ENCODE peak calls at places on chromosomes 2 and 18, in five cellular contexts. G, H, C, B and L are unnamed samples.

GRCh38 chr2:217756375-217757107 is 246.3 kb downstream of the TNS1 start:
- DNase-seq in G (peak), H (peak), C (peak), B (peak), L (peak)

GRCh38 chr2:81872043-81872442 is 1567.5 kb upstream of the LRRTM1 start:
- DNase-seq in G (no peak), H (no peak), C (no peak), B (no peak), L (no peak)

GRCh38 chr2:148909114-148909513 is 34.1 kb downstream of the KIF5C start:
- DNase-seq in G (no peak), H (no peak), C (no peak), B (peak), L (no peak)

GRCh38 chr18:61581578-61582204 is 248.5 kb downstream of the CDH20 start:
- DNase-seq in G (peak), H (peak), C (peak), B (peak), L (peak)

GRCh38 chr2:172179045-172179742 is 76.5 kb upstream of the DLX2 start:
- DNase-seq in G (peak), H (peak), C (no peak), B (peak), L (no peak)

GRCh38 chr18:33304277-33304676 is 136.2 kb downstream of the CCDC178 start:
- DNase-seq in G (no peak), H (no peak), C (no peak), B (no peak), L (no peak)

GRCh38 chr2:74887961-74888670 is 54.2 kb downstream of the HK2 start:
- DNase-seq in G (no peak), H (no peak), C (no peak), B (peak), L (no peak)

GRCh38 chr2:110678457-110679336 is 834 bp upstream of the BUB1 start:
- DNase-seq in G (peak), H (peak), C (no peak), B (peak), L (peak)

GRCh38 chr2:239381709-239382134 is 19.1 kb downstream of the HDAC4 start:
- DNase-seq in G (peak), H (no peak), C (no peak), B (no peak), L (no peak)

GRCh38 chr2:127709336-127709735 is 8.0 kb downstream of the SFT2D3 start:
- DNase-seq in G (no peak), H (no peak), C (no peak), B (no peak), L (no peak)

GRCh38 chr2:29223257-29223656 is 108.0 kb downstream of the CLIP4 start:
- DNase-seq in G (no peak), H (no peak), C (no peak), B (no peak), L (no peak)

GRCh38 chr2:185583058-185583816 is 155.4 kb upstream of the FSIP2 start:
- DNase-seq in G (no peak), H (no peak), C (no peak), B (peak), L (no peak)

GRCh38 chr2:152580722-152581121 is 136.5 kb downstream of the PRPF40A start:
- DNase-seq in G (no peak), H (no peak), C (no peak), B (no peak), L (no peak)

GRCh38 chr18:38198956-38199355 is 633.4 kb upstream of the CELF4 start:
- DNase-seq in G (no peak), H (no peak), C (no peak), B (no peak), L (no peak)

GRCh38 chr18:79400091-79400590 is 4.4 kb downstream of the NFATC1 start:
- DNase-seq in G (peak), H (peak), C (no peak), B (peak), L (peak)

GRCh38 chr18:2893676-2894075 is 46.9 kb downstream of the EMILIN2 start:
- DNase-seq in G (no peak), H (no peak), C (no peak), B (no peak), L (peak)

GRCh38 chr2:135227386-135227785 is 175.3 kb downstream of the RAB3GAP1 start:
- DNase-seq in G (no peak), H (no peak), C (no peak), B (peak), L (no peak)